ENCODE peak calls at places on chromosome 10, in four cellular contexts. E is EL, A is iris pigment epithelial cell, H is NCI-H446 treated with DMSO at 0.1 percent for 48 hours. D is an unnamed sample.

GRCh38 chr10:99339077-99339476 is 9.9 kb downstream of the CNNM1 start:
- DNase-seq in E (peak), A (peak), H (no peak), D (no peak)

GRCh38 chr10:122280156-122280555 is 9.1 kb downstream of the BTBD16 start:
- DNase-seq in E (no peak), A (no peak), H (no peak), D (no peak)

GRCh38 chr10:108454793-108455192 is 1290.3 kb upstream of the SORCS1 start:
- DNase-seq in E (no peak), A (no peak), H (no peak), D (no peak)

GRCh38 chr10:112558476-112559166 is 111.6 kb downstream of the VTI1A start:
- DNase-seq in E (no peak), A (no peak), H (no peak), D (no peak)

GRCh38 chr10:79028456-79029010 is 40.2 kb upstream of the ZMIZ1 start:
- DNase-seq in E (no peak), A (no peak), H (no peak), D (no peak)

GRCh38 chr10:49844775-49845561 is 82.8 kb upstream of the OGDHL start:
- DNase-seq in E (peak), A (peak), H (no peak), D (no peak)

GRCh38 chr10:118220346-118220745 is 121.8 kb downstream of the FAM204A start:
- DNase-seq in E (no peak), A (no peak), H (no peak), D (no peak)

GRCh38 chr10:8758029-8758428 is 703.5 kb downstream of the GATA3 start:
- DNase-seq in E (no peak), A (peak), H (no peak), D (no peak)

GRCh38 chr10:117413928-117414618 is 38.8 kb upstream of the PDZD8 start:
- DNase-seq in E (peak), A (peak), H (no peak), D (no peak)

GRCh38 chr10:88130912-88131311 is 267.5 kb downstream of the PTEN start:
- DNase-seq in E (no peak), A (no peak), H (no peak), D (no peak)

GRCh38 chr10:72076756-72077155 is 11.6 kb downstream of the SPOCK2 start:
- DNase-seq in E (no peak), A (no peak), H (no peak), D (no peak)

GRCh38 chr10:10824611-10825148 is 193.0 kb upstream of the CELF2 start:
- DNase-seq in E (peak), A (peak), H (no peak), D (no peak)

GRCh38 chr10:13877154-13877909 is 290.6 kb downstream of the PRPF18 start:
- DNase-seq in E (peak), A (no peak), H (no peak), D (no peak)

GRCh38 chr10:114315566-114316420 is 76.7 kb downstream of the VWA2 start:
- DNase-seq in E (no peak), A (no peak), H (no peak), D (no peak)

GRCh38 chr10:71241899-71242620 is 29.7 kb downstream of the UNC5B start:
- DNase-seq in E (no peak), A (no peak), H (no peak), D (no peak)

GRCh38 chr10:120556164-120556532 is 99.1 kb downstream of the PLPP4 start:
- DNase-seq in E (no peak), A (no peak), H (peak), D (no peak)

GRCh38 chr10:125127986-125128385 is 32.4 kb downstream of the CTBP2 start:
- DNase-seq in E (no peak), A (no peak), H (no peak), D (no peak)

GRCh38 chr10:88115968-88116367 is 252.5 kb downstream of the PTEN start:
- DNase-seq in E (peak), A (peak), H (no peak), D (no peak)

GRCh38 chr10:4651404-4652037 is 174.5 kb upstream of the AKR1E2 start:
- DNase-seq in E (no peak), A (no peak), H (no peak), D (no peak)

GRCh38 chr10:32953277-32953927 is 4.6 kb downstream of the ITGB1 start:
- DNase-seq in E (no peak), A (no peak), H (no peak), D (no peak)

GRCh38 chr10:88409236-88409635 is 173.9 kb downstream of the RNLS start:
- DNase-seq in E (peak), A (peak), H (no peak), D (no peak)

GRCh38 chr10:118333871-118334270 is 8.3 kb downstream of the FAM204A start:
- DNase-seq in E (no peak), A (no peak), H (no peak), D (no peak)

GRCh38 chr10:131933695-131934086 is 32.9 kb downstream of the PPP2R2D start:
- DNase-seq in E (no peak), A (no peak), H (no peak), D (no peak)

GRCh38 chr10:64518456-64518855 is 997.3 kb downstream of the REEP3 start:
- DNase-seq in E (no peak), A (no peak), H (peak), D (no peak)

GRCh38 chr10:10605551-10606081 is 412.1 kb upstream of the CELF2 start:
- DNase-seq in E (peak), A (peak), H (peak), D (no peak)

GRCh38 chr10:36771725-36772124 is 353.7 kb upstream of the ANKRD30A start:
- DNase-seq in E (no peak), A (no peak), H (no peak), D (no peak)

GRCh38 chr10:102599565-102600327 is 44.5 kb upstream of the TRIM8 start:
- DNase-seq in E (peak), A (no peak), H (no peak), D (no peak)

D was measured in GM12891.